ENCODE peak calls at places on chromosomes 13 and 19, in ten cellular contexts. X, U, I, Y, P, Q, F, S, N and W are unnamed samples.

GRCh38 chr13:91652389-91652788 is 254.0 kb downstream of the GPC5 start:
- DNase-seq in X (no peak), U (no peak), I (no peak), Y (no peak), P (no peak), Q (no peak), F (no peak), S (peak), N (no peak), W (no peak)

GRCh38 chr19:4120531-4120930 is 3.4 kb downstream of the MAP2K2 start:
- DNase-seq in X (peak), U (no peak), I (no peak), Y (no peak), P (peak), Q (peak), F (no peak), S (peak), N (no peak), W (peak)

GRCh38 chr13:70623260-70623659 is 515.0 kb upstream of the KLHL1 start:
- DNase-seq in X (peak), U (no peak), I (no peak), Y (no peak), P (peak), Q (peak), F (no peak), S (peak), N (no peak), W (no peak)

GRCh38 chr13:42836930-42837329 is 55.5 kb downstream of the FAM216B start:
- DNase-seq in X (peak), U (no peak), I (no peak), Y (no peak), P (peak), Q (peak), F (no peak), S (peak), N (peak), W (peak)

GRCh38 chr19:31470229-31470939 is 121.1 kb upstream of the TSHZ3 start:
- DNase-seq in X (no peak), U (no peak), I (no peak), Y (peak), P (no peak), Q (no peak), F (no peak), S (no peak), N (no peak), W (no peak)

GRCh38 chr19:32814046-32814445 is 55.5 kb downstream of the SLC7A9 start:
- DNase-seq in X (no peak), U (no peak), I (no peak), Y (no peak), P (no peak), Q (no peak), F (no peak), S (no peak), N (no peak), W (no peak)

GRCh38 chr19:8257052-8257443 is 47.9 kb downstream of the CERS4 start:
- DNase-seq in X (no peak), U (no peak), I (no peak), Y (no peak), P (no peak), Q (no peak), F (no peak), S (no peak), N (no peak), W (no peak)

GRCh38 chr13:65410791-65411190 is 1819.3 kb downstream of the PCDH9 start:
- DNase-seq in X (no peak), U (no peak), I (no peak), Y (no peak), P (no peak), Q (no peak), F (no peak), S (no peak), N (no peak), W (no peak)

GRCh38 chr13:51814825-51815650 is 11.1 kb upstream of the DHRS12 start:
- DNase-seq in X (peak), U (peak), I (no peak), Y (no peak), P (peak), Q (peak), F (peak), S (peak), N (no peak), W (peak)
- TF ChIP-seq CTCF in X (peak), U (peak), I (peak), Y (peak), P (peak), Q (peak), F (peak), S (peak), N (peak), W (peak)

GRCh38 chr13:25232937-25233515 is 54.3 kb downstream of the MTMR6 start:
- DNase-seq in X (peak), U (no peak), I (no peak), Y (no peak), P (peak), Q (peak), F (no peak), S (peak), N (no peak), W (no peak)
- TF ChIP-seq CTCF in X (peak), U (peak), I (peak), Y (peak), P (peak), Q (peak), F (peak), S (peak), N (peak), W (peak)

DNA sequence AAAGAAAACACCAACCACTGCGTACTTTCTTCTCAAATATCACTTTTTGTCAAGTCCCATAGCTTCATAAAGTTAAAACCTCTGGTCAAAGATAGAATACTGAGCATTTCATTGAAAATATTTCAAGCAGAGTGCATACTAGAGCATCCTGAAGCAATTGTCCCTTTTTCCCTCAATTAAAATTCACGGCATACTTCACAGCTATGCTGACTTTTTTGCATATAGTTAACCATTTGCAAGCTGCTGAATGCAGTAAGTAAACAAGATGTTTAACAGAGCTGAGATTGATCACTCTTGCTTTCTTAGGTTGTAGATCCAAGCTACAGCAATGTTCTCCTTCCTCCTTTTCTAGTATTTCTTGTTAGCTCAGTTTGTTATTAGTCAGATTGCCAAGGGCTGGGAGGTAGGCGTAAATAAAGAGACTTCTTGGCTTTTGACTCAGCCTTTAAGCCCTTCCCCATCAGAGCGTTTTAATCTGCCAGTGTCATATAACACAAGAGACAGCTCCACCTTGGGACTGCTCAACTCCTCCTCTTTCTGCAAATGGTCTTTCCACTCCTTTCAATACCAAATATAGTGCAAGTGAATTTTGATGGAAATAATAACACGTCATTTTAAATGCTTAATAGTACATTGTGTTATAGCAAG is at the start of gene SLITRK6:
- DNase-seq in X (no peak), U (no peak), I (no peak), Y (no peak), P (peak), Q (peak), F (peak), S (peak), N (peak), W (peak)
- TF ChIP-seq CTCF in X (no peak), U (no peak), I (no peak), Y (no peak), P (no peak), Q (peak), F (no peak), S (peak), N (peak), W (peak)

GRCh38 chr19:23822735-23823134 is 64.0 kb upstream of the ZNF681 start:
- DNase-seq in X (no peak), U (no peak), I (no peak), Y (no peak), P (no peak), Q (no peak), F (no peak), S (no peak), N (no peak), W (no peak)

GRCh38 chr19:23817519-23817918 is 58.8 kb upstream of the ZNF681 start:
- DNase-seq in X (no peak), U (no peak), I (no peak), Y (no peak), P (peak), Q (peak), F (peak), S (peak), N (no peak), W (peak)
- TF ChIP-seq CTCF in X (peak), U (no peak), I (no peak), Y (peak), P (peak), Q (peak), F (peak), S (no peak), N (peak), W (peak)

GRCh38 chr19:35510626-35510964 is 2.9 kb downstream of the DMKN start:
- DNase-seq in X (no peak), U (no peak), I (no peak), Y (no peak), P (no peak), Q (no peak), F (no peak), S (no peak), N (no peak), W (no peak)
- TF ChIP-seq CTCF in X (no peak), U (no peak), I (no peak), Y (no peak), P (no peak), Q (no peak), F (no peak), S (no peak), N (no peak), W (no peak)

GRCh38 chr13:113862766-113863510 is 938 bp downstream of the GAS6 start:
- DNase-seq in X (peak), U (no peak), I (no peak), Y (peak), P (no peak), Q (peak), F (peak), S (no peak), N (no peak), W (no peak)
- TF ChIP-seq CTCF in X (peak), U (peak), I (no peak), Y (no peak), P (no peak), Q (peak), F (no peak), S (no peak), N (peak), W (no peak)

GRCh38 chr13:24822640-24823039 is 58.7 kb downstream of the RNF17 start:
- DNase-seq in X (no peak), U (no peak), I (no peak), Y (no peak), P (no peak), Q (no peak), F (no peak), S (no peak), N (no peak), W (no peak)
- TF ChIP-seq CTCF in X (no peak), U (no peak), I (no peak), Y (no peak), P (no peak), Q (no peak), F (no peak), S (no peak), N (no peak), W (no peak)

GRCh38 chr13:22103046-22103445 is 432.2 kb downstream of the FGF9 start:
- DNase-seq in X (no peak), U (no peak), I (no peak), Y (no peak), P (no peak), Q (no peak), F (no peak), S (no peak), N (no peak), W (no peak)
- TF ChIP-seq CTCF in X (no peak), U (peak), I (no peak), Y (no peak), P (no peak), Q (no peak), F (peak), S (no peak), N (no peak), W (no peak)

GRCh38 chr19:42121036-42121621 is 11.1 kb downstream of the POU2F2 start:
- DNase-seq in X (no peak), U (no peak), I (no peak), Y (no peak), P (no peak), Q (no peak), F (no peak), S (no peak), N (no peak), W (no peak)
- TF ChIP-seq CTCF in X (no peak), U (no peak), I (no peak), Y (no peak), P (no peak), Q (no peak), F (no peak), S (no peak), N (no peak), W (no peak)

GRCh38 chr19:55098716-55099556 is 18.5 kb downstream of the PPP1R12C start:
- DNase-seq in X (no peak), U (no peak), I (no peak), Y (no peak), P (no peak), Q (no peak), F (no peak), S (no peak), N (no peak), W (no peak)

GRCh38 chr19:55097864-55098715 is 19.3 kb downstream of the PPP1R12C start:
- DNase-seq in X (no peak), U (no peak), I (no peak), Y (no peak), P (no peak), Q (no peak), F (no peak), S (no peak), N (no peak), W (no peak)

GRCh38 chr19:55103190-55103589 is 14.2 kb downstream of the PPP1R12C start:
- DNase-seq in X (no peak), U (no peak), I (no peak), Y (no peak), P (no peak), Q (no peak), F (no peak), S (no peak), N (no peak), W (no peak)

GRCh38 chr19:55101261-55101660 is 16.2 kb downstream of the PPP1R12C start:
- DNase-seq in X (no peak), U (no peak), I (no peak), Y (peak), P (no peak), Q (no peak), F (no peak), S (no peak), N (no peak), W (no peak)

DNA sequence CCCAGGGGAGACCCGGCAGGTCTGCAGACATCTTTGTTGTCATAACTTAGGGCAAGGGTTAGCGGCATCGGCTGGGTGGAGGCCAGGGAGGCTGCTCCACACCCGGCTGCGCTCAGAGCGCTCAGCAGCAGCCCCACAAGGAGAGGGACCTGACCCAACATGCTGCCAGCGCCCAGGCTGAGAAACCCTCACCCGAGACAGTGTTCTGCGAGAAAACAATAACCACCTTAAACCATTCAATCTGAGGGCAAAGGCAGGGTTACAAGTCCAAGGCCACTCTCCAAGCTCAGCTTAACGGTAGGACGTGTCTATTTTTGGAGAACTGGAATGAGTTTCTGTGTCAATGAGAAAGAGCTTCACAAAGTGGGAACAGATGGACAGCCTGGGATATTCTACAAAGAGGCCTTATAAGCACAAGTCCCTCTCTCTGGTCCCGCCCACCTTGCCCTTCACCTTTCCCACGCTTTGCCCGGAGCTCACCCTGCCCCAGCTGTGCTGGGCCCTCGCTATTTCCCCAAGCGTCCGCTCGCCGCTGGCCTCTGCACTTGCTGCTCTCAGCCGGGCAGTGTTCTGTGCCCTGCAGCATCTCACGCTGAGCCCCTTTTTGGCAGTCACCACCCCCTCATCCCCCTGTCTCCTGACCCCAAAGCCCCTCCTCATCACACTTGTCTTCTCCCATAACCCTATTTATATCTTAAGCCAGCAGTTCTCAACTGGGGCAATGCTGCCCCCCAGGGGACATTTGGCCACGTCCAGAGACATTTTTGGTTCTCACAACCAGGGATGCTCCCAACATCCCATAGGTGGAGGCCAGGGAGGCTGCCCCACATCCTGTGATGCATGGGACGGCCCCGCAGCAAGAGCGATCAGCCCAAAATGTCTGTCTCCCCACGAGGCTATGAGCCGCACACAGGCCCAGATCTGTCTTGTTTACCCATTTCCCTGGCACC is 17.6 kb downstream of the PPP1R12C start:
- DNase-seq in X (no peak), U (no peak), I (no peak), Y (no peak), P (no peak), Q (no peak), F (no peak), S (no peak), N (no peak), W (peak)
- TF ChIP-seq CTCF in X (peak), U (peak), I (no peak), Y (peak), P (peak), Q (peak), F (no peak), S (no peak), N (no peak), W (peak)